ENCODE peak calls at places on chromosomes 5 and 9, in six cellular contexts. J, H, L, O, W and D are unnamed samples.

GRCh38 chr5:3276891-3277290 is 318.7 kb upstream of the IRX1 start:
- DNase-seq in J (no peak), H (no peak), L (no peak), O (no peak), W (no peak), D (no peak)

GRCh38 chr5:131305906-131306305 is 42.1 kb downstream of the CDC42SE2 start:
- DNase-seq in J (peak), H (peak), L (no peak), O (no peak), W (no peak), D (peak)

GRCh38 chr5:108136493-108136892 is 245.4 kb downstream of the FBXL17 start:
- DNase-seq in J (no peak), H (no peak), L (no peak), O (no peak), W (no peak), D (no peak)

GRCh38 chr9:87592554-87593394 is 95.1 kb downstream of the DAPK1 start:
- DNase-seq in J (peak), H (peak), L (no peak), O (no peak), W (no peak), D (no peak)

GRCh38 chr5:175202461-175203065 is 241.4 kb downstream of the DRD1 start:
- DNase-seq in J (no peak), H (peak), L (peak), O (no peak), W (peak), D (peak)

GRCh38 chr5:68285075-68285827 is 69.7 kb downstream of the PIK3R1 start:
- DNase-seq in J (no peak), H (no peak), L (no peak), O (no peak), W (no peak), D (no peak)

GRCh38 chr9:99095565-99095964 is 9.3 kb upstream of the TGFBR1 start:
- DNase-seq in J (no peak), H (no peak), L (no peak), O (no peak), W (no peak), D (no peak)

GRCh38 chr9:137173795-137174664 is 2.2 kb upstream of the TMEM210 start:
- DNase-seq in J (no peak), H (no peak), L (no peak), O (no peak), W (no peak), D (no peak)

GRCh38 chr9:70110194-70111041 is 66.8 kb downstream of the MAMDC2 start:
- DNase-seq in J (no peak), H (no peak), L (no peak), O (no peak), W (no peak), D (no peak)

GRCh38 chr5:142179776-142180387 is 71.3 kb downstream of the NDFIP1 start:
- DNase-seq in J (no peak), H (no peak), L (no peak), O (no peak), W (no peak), D (peak)

GRCh38 chr5:98218838-98219237 is 554.6 kb upstream of the RGMB start:
- DNase-seq in J (no peak), H (no peak), L (no peak), O (no peak), W (no peak), D (no peak)

DNA sequence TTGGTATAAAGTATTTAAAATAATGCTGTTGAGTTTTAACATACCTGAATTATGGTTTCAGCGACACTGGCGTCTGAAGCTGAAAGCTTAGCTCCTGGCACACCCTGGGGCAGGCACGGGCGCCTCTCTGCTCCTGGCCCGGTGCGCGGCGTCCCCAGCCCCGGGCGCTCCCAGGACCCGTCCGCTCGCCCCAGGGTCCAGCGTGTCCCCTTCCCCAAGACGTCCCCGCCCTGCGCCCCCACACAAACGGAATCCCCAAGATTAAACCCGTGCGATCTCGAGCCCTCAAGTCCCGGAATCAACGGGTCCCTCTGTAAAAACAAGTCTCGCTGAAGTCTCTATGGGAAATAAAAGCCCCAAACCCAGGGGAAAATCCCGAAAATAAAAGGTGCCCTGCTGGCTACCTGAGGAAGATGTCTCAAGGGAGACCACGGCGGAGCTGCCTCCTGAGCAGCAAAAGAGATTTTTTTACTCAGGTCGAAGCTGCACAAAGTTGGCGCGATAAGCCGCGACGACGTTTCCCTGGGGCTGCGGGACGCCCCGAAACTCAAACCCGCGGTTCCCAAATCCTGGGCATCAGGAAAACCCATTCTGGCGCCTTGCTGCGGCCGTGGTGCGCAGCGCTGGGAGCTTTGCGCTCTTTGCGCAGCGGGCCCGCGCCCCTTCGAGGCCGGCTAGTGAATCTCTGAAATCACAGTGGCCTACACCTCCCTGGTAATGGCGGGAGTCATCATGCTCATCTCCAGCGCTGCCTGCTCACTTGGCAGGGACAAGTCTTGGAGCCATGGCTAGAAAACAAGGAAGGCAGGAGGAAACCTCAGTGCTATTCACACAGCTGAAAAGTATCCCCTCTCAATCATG is 6.3 kb upstream of the IFNA8 start:
- DNase-seq in J (no peak), H (no peak), L (no peak), O (no peak), W (no peak), D (no peak)
- TF ChIP-seq CTCF in J (peak), H (no peak), L (no peak), O (no peak), W (no peak), D (no peak)

GRCh38 chr5:80959768-80960442 is at the start of gene RASGRF2:
- DNase-seq in J (no peak), H (no peak), L (no peak), O (no peak), W (peak), D (peak)

GRCh38 chr5:80959138-80959537 is 1.0 kb upstream of the RASGRF2 start:
- DNase-seq in J (no peak), H (no peak), L (no peak), O (no peak), W (no peak), D (no peak)

GRCh38 chr5:80962630-80963520 is 2.7 kb downstream of the RASGRF2 start:
- DNase-seq in J (no peak), H (no peak), L (no peak), O (no peak), W (no peak), D (no peak)

GRCh38 chr5:80961376-80962281 is 1.5 kb downstream of the RASGRF2 start:
- DNase-seq in J (no peak), H (no peak), L (no peak), O (no peak), W (peak), D (no peak)

DNA sequence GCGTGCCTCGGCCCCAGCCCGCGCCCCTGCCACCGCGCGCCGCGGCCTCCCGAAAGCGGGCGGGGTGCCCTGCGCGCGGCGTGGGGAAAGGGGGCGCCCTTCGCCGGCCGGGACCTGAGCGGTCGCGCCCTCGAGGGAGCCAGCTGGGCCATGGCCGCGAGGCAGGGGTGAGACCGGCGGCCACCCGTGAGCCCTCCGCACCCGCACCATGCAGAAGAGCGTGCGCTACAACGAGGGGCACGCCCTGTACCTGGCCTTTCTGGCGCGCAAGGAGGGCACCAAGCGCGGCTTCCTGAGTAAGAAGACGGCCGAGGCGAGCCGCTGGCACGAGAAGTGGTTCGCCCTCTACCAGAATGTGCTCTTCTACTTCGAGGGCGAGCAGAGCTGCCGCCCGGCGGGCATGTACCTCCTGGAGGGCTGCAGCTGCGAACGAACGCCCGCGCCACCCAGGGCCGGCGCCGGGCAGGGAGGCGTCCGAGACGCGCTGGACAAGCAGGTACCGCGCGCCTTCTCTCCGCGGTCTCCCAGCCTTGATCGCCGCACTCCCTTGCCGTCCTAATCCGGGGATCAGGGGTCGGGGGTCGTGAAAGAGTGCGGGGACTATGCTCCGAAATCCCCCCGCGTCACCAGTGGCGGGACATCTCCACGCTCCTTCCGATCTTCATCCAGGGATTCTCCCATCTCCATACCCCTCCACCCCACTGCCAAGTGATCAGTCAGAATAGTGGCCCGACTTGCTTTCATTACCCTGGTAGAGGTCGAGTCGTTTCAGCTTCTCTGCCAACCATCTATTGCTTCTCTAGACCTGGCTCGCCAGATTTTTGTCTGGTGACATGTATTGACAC is 590 bp downstream of the RASGRF2 start:
- DNase-seq in J (no peak), H (no peak), L (no peak), O (no peak), W (peak), D (peak)
- TF ChIP-seq CTCF in J (no peak), H (no peak), L (no peak), O (no peak), W (no peak), D (no peak)

GRCh38 chr5:126129431-126129830 is 293.8 kb upstream of the GRAMD2B start:
- DNase-seq in J (no peak), H (peak), L (no peak), O (no peak), W (no peak), D (peak)
- TF ChIP-seq CTCF in J (no peak), H (peak), L (no peak), O (no peak), W (no peak), D (no peak)

GRCh38 chr9:130626249-130626982 is 38.0 kb upstream of the PRDM12 start:
- DNase-seq in J (no peak), H (no peak), L (no peak), O (no peak), W (no peak), D (no peak)
- TF ChIP-seq CTCF in J (peak), H (no peak), L (no peak), O (no peak), W (no peak), D (no peak)